ENCODE peak calls at places on chromosomes 5 and 9, in six cellular contexts. One of them, this sample, is unnamed.

GRCh38 chr9:120941046-120941770 is 14.6 kb upstream of the TRAF1 start:
- DNase-seq in mesenchymal stem cell: no peak
- DNase-seq in H1: no peak
- DNase-seq in trophoblast cell: no peak
- DNase-seq in IMR-90: peak; percentile 60
- DNase-seq in H9: no peak
- DNase-seq in this sample: no peak

GRCh38 chr5:143506881-143507552 is 103.5 kb upstream of the NR3C1 start:
- DNase-seq in mesenchymal stem cell: peak; percentile 74
- DNase-seq in trophoblast cell: peak; percentile 64
- DNase-seq in IMR-90: peak; percentile 95
- DNase-seq in H1: no peak
- DNase-seq in H9: no peak
- DNase-seq in this sample: no peak

GRCh38 chr5:89930591-89931383 is 478.8 kb downstream of the CETN3 start:
- DNase-seq in H9: no peak
- DNase-seq in IMR-90: peak; percentile 37
- DNase-seq in H1: no peak
- DNase-seq in mesenchymal stem cell: peak; percentile 52
- DNase-seq in trophoblast cell: no peak
- DNase-seq in this sample: no peak

GRCh38 chr5:138109463-138110265 is 25.8 kb downstream of the WNT8A start:
- DNase-seq in H1: no peak
- DNase-seq in mesenchymal stem cell: no peak
- DNase-seq in IMR-90: peak; percentile 2
- DNase-seq in H9: no peak
- DNase-seq in trophoblast cell: no peak
- DNase-seq in this sample: no peak

GRCh38 chr5:139407517-139407916 is 3.6 kb upstream of the SPATA24 start:
- DNase-seq in H9: no peak
- DNase-seq in trophoblast cell: no peak
- DNase-seq in H1: no peak
- DNase-seq in mesenchymal stem cell: no peak
- DNase-seq in IMR-90: no peak
- DNase-seq in this sample: no peak

GRCh38 chr5:121668635-121669034 is 183.0 kb upstream of the FTMT start:
- DNase-seq in trophoblast cell: no peak
- DNase-seq in H9: no peak
- DNase-seq in mesenchymal stem cell: peak; percentile 8
- DNase-seq in H1: no peak
- DNase-seq in IMR-90: no peak
- DNase-seq in this sample: no peak

GRCh38 chr9:91817106-91817492 is 132.9 kb downstream of the ROR2 start:
- DNase-seq in H1: no peak
- DNase-seq in IMR-90: no peak
- DNase-seq in mesenchymal stem cell: no peak
- DNase-seq in trophoblast cell: no peak
- DNase-seq in H9: no peak
- DNase-seq in this sample: no peak

GRCh38 chr5:157721159-157721558 is 10.1 kb upstream of the THG1L start:
- DNase-seq in IMR-90: no peak
- DNase-seq in H9: no peak
- DNase-seq in mesenchymal stem cell: no peak
- DNase-seq in trophoblast cell: no peak
- DNase-seq in H1: no peak
- DNase-seq in this sample: no peak

GRCh38 chr5:53479656-53480473 is 564 bp upstream of the FST start:
- DNase-seq in IMR-90: peak; percentile 73
- DNase-seq in H1: no peak
- DNase-seq in mesenchymal stem cell: peak; percentile 57
- DNase-seq in H9: peak; percentile 57
- DNase-seq in trophoblast cell: peak; percentile 81
- DNase-seq in this sample: peak; percentile 61

GRCh38 chr5:74243634-74244033 is 396.9 kb downstream of the ENC1 start:
- DNase-seq in H9: no peak
- DNase-seq in IMR-90: no peak
- DNase-seq in trophoblast cell: no peak
- DNase-seq in mesenchymal stem cell: no peak
- DNase-seq in H1: no peak
- DNase-seq in this sample: no peak

GRCh38 chr9:116271991-116272390 is 118.4 kb downstream of the PAPPA start:
- DNase-seq in trophoblast cell: no peak
- DNase-seq in H9: peak; percentile 88
- DNase-seq in mesenchymal stem cell: no peak
- DNase-seq in H1: peak; percentile 92
- DNase-seq in IMR-90: no peak
- DNase-seq in this sample: peak; percentile 30

GRCh38 chr5:126445502-126446174 is 22.4 kb downstream of the GRAMD2B start:
- DNase-seq in mesenchymal stem cell: no peak
- DNase-seq in H1: no peak
- DNase-seq in IMR-90: peak; percentile 46
- DNase-seq in H9: no peak
- DNase-seq in trophoblast cell: peak; percentile 24
- DNase-seq in this sample: no peak

GRCh38 chr5:37840036-37840909 is at the start of gene GDNF:
- DNase-seq in mesenchymal stem cell: peak; percentile 85
- DNase-seq in IMR-90: peak; percentile 77
- DNase-seq in H9: peak; percentile 65
- DNase-seq in H1: no peak
- DNase-seq in trophoblast cell: peak; percentile 39
- DNase-seq in this sample: no peak

GRCh38 chr9:86176468-86176867 is 77.1 kb upstream of the GOLM1 start:
- DNase-seq in H9: no peak
- DNase-seq in H1: no peak
- DNase-seq in mesenchymal stem cell: no peak
- DNase-seq in IMR-90: no peak
- DNase-seq in trophoblast cell: no peak
- DNase-seq in this sample: no peak

GRCh38 chr9:4985376-4986266 is 549 bp downstream of the JAK2 start:
- DNase-seq in H1: no peak
- DNase-seq in IMR-90: peak; percentile 45
- DNase-seq in H9: peak; percentile 45
- DNase-seq in trophoblast cell: peak; percentile 29
- DNase-seq in mesenchymal stem cell: peak; percentile 79
- DNase-seq in this sample: peak; percentile 12

GRCh38 chr5:28117273-28118065 is 1079.1 kb upstream of the CDH9 start:
- DNase-seq in mesenchymal stem cell: no peak
- DNase-seq in IMR-90: no peak
- DNase-seq in trophoblast cell: peak; percentile 3
- DNase-seq in H1: no peak
- DNase-seq in H9: no peak
- DNase-seq in this sample: no peak

GRCh38 chr9:76232861-76233499 is 161.2 kb downstream of the RFK start:
- DNase-seq in H9: no peak
- DNase-seq in trophoblast cell: no peak
- DNase-seq in mesenchymal stem cell: no peak
- DNase-seq in IMR-90: no peak
- DNase-seq in H1: no peak
- DNase-seq in this sample: no peak

GRCh38 chr9:76136986-76137385 is 246.5 kb downstream of the PCSK5 start:
- DNase-seq in H9: no peak
- DNase-seq in IMR-90: peak; percentile 81
- DNase-seq in mesenchymal stem cell: peak; percentile 73
- DNase-seq in H1: no peak
- DNase-seq in trophoblast cell: peak; percentile 1
- DNase-seq in this sample: no peak

GRCh38 chr9:1721219-1721618 is 293.9 kb upstream of the SMARCA2 start:
- DNase-seq in trophoblast cell: no peak
- DNase-seq in H9: no peak
- DNase-seq in mesenchymal stem cell: no peak
- DNase-seq in H1: no peak
- DNase-seq in IMR-90: no peak
- DNase-seq in this sample: no peak

GRCh38 chr5:38548064-38548759 is 8.2 kb downstream of the LIFR start:
- DNase-seq in H9: no peak
- DNase-seq in H1: no peak
- DNase-seq in trophoblast cell: no peak
- DNase-seq in IMR-90: no peak
- DNase-seq in mesenchymal stem cell: no peak
- DNase-seq in this sample: no peak

GRCh38 chr5:94791787-94792186 is 173.3 kb downstream of the SLF1 start:
- DNase-seq in mesenchymal stem cell: no peak
- DNase-seq in IMR-90: no peak
- DNase-seq in H1: no peak
- DNase-seq in H9: no peak
- DNase-seq in trophoblast cell: no peak
- DNase-seq in this sample: no peak

DNA sequence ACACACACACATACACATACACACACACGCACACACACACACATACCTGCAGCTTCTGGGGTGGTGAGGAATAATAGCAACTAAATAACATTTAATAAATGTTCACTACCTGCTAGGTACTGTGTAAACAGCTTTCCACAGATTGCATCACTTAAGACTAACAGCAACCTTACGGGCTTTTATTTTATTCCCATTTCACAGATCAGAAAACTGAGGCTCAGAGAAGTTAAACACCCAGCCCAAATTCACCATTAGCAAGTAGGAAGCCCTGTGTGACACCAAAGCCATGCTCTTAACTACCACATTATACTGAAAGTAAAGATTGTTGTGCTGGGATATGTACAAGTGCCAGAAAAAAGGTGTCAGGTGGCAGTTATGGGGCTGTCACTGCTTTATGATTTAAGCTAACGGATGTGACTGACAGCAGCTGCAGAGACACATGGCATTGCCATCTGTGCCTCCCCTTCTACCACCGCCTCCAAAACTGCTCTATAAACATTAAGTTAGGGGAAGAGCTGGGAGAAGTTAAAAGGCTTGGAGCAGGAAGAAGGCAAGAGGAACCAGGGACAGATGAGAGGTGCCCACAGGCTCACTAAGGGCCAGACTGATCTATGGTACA is 13.6 kb downstream of the MTMR12 start:
- DNase-seq in mesenchymal stem cell: no peak
- DNase-seq in H1: no peak
- DNase-seq in trophoblast cell: no peak
- DNase-seq in H9: no peak
- DNase-seq in IMR-90: no peak
- DNase-seq in this sample: no peak
- H3K14ac ChIP-seq in mesenchymal stem cell: no peak overlapping the region
- H3K14ac ChIP-seq in H1: no peak overlapping the region
- H3K14ac ChIP-seq in trophoblast cell: no peak overlapping the region
- H3K14ac ChIP-seq in H9: no peak overlapping the region
- H3K14ac ChIP-seq in IMR-90: no peak overlapping the region
- H3K14ac ChIP-seq in this sample: no peak overlapping the region

GRCh38 chr5:72848474-72849428 is 32.3 kb downstream of the TNPO1 start:
- DNase-seq in mesenchymal stem cell: peak; percentile 54
- DNase-seq in trophoblast cell: peak; percentile 13
- DNase-seq in H1: no peak
- DNase-seq in IMR-90: peak; percentile 29
- DNase-seq in H9: no peak
- DNase-seq in this sample: peak; percentile 23
- H3K27ac ChIP-seq in mesenchymal stem cell: peak overlapping the region; percentile 96
- H3K27ac ChIP-seq in trophoblast cell: peak overlapping the region; percentile 99
- H3K27ac ChIP-seq in H1: peak overlapping the region; percentile 96
- H3K27ac ChIP-seq in IMR-90: peak overlapping the region; percentile 98
- H3K27ac ChIP-seq in H9: no peak overlapping the region
- H3K27ac ChIP-seq in this sample: peak overlapping the region; percentile 94

GRCh38 chr5:10874561-10874960 is 113.5 kb upstream of the DAP start:
- DNase-seq in trophoblast cell: no peak
- DNase-seq in H9: no peak
- DNase-seq in H1: no peak
- DNase-seq in IMR-90: no peak
- DNase-seq in mesenchymal stem cell: no peak
- DNase-seq in this sample: no peak
- H3K14ac ChIP-seq in trophoblast cell: no peak overlapping the region
- H3K14ac ChIP-seq in H9: no peak overlapping the region
- H3K14ac ChIP-seq in H1: no peak overlapping the region
- H3K14ac ChIP-seq in IMR-90: peak overlapping the region; percentile 33
- H3K14ac ChIP-seq in mesenchymal stem cell: no peak overlapping the region
- H3K14ac ChIP-seq in this sample: no peak overlapping the region

GRCh38 chr5:69527128-69527745 is 32.8 kb upstream of the GTF2H2C start:
- DNase-seq in H9: no peak
- DNase-seq in IMR-90: no peak
- DNase-seq in mesenchymal stem cell: no peak
- DNase-seq in H1: no peak
- DNase-seq in trophoblast cell: no peak
- DNase-seq in this sample: no peak

GRCh38 chr5:69526660-69527059 is 33.3 kb upstream of the GTF2H2C start:
- DNase-seq in mesenchymal stem cell: no peak
- DNase-seq in H1: no peak
- DNase-seq in trophoblast cell: no peak
- DNase-seq in H9: no peak
- DNase-seq in IMR-90: no peak
- DNase-seq in this sample: no peak

GRCh38 chr5:69528015-69528414 is 32.0 kb upstream of the GTF2H2C start:
- DNase-seq in IMR-90: no peak
- DNase-seq in H9: no peak
- DNase-seq in trophoblast cell: peak; percentile 26
- DNase-seq in H1: no peak
- DNase-seq in mesenchymal stem cell: no peak
- DNase-seq in this sample: no peak

GRCh38 chr5:69528609-69529008 is 31.4 kb upstream of the GTF2H2C start:
- DNase-seq in trophoblast cell: no peak
- DNase-seq in IMR-90: no peak
- DNase-seq in H1: no peak
- DNase-seq in mesenchymal stem cell: no peak
- DNase-seq in H9: no peak
- DNase-seq in this sample: no peak

DNA sequence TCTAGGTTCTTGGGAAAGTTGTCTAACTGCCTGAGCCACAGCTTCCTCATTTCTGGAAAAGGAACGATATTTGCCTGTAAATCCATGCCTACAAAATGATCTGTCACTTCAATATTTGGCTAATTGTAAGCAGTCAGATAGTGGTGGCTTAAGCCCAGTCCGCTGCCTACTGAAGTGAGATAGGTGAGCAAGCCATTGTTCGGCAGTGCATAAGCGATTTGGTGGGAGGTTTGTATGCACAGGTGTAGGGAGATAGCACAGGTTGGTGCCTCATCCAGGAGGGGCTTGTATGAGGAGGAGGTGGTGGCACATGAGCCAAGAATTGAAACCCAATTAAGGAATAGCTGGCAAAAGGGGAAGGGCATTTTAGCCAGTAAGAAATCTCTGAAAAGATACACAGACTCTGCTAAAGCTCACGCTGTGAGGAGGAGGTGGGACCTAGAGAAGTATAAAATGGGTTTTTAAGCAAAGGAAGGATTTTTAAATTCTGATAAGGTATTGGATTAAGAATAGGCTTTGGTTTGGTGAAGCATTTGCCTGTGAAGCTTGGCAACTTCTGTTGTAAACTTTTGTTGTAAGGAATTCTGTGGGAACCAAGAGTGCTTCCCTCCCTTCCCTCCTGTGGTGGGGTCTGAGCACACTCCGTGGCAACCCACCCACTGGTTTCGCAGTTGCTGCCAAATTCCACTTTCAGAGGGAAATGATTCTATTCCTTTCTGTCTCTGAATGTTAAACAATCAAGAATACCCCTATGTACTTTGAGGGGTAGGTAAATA is 28.8 kb upstream of the GTF2H2C start:
- DNase-seq in trophoblast cell: no peak
- DNase-seq in IMR-90: no peak
- DNase-seq in H9: no peak
- DNase-seq in H1: no peak
- DNase-seq in mesenchymal stem cell: no peak
- DNase-seq in this sample: no peak
- H3K27ac ChIP-seq in trophoblast cell: no peak overlapping the region
- H3K27ac ChIP-seq in IMR-90: no peak overlapping the region
- H3K27ac ChIP-seq in H9: no peak overlapping the region
- H3K27ac ChIP-seq in H1: no peak overlapping the region
- H3K27ac ChIP-seq in mesenchymal stem cell: no peak overlapping the region
- H3K27ac ChIP-seq in this sample: no peak overlapping the region

This sample was measured in neuronal stem cell.